ENCODE peak calls at places on chromosomes 1 and 21, in seven cellular contexts. One of them, this sample, is unnamed.

GRCh38 chr1:29426701-29427279 is 190.5 kb downstream of the PTPRU start:
- DNase-seq in stomach: no peak
- DNase-seq in GM06990: no peak
- DNase-seq in ascending aorta: no peak
- DNase-seq in mammary epithelial cell: peak
- DNase-seq in upper lobe of right lung: no peak
- DNase-seq in transverse colon: no peak
- DNase-seq in this sample: no peak

GRCh38 chr1:84692391-84692790 is 2.1 kb upstream of the SSX2IP start:
- DNase-seq in stomach: no peak
- DNase-seq in GM06990: no peak
- DNase-seq in ascending aorta: no peak
- DNase-seq in mammary epithelial cell: no peak
- DNase-seq in upper lobe of right lung: no peak
- DNase-seq in transverse colon: no peak
- DNase-seq in this sample: no peak

GRCh38 chr1:215970406-215970805 is 403.3 kb downstream of the KCTD3 start:
- DNase-seq in stomach: no peak
- DNase-seq in GM06990: no peak
- DNase-seq in ascending aorta: no peak
- DNase-seq in mammary epithelial cell: no peak
- DNase-seq in upper lobe of right lung: no peak
- DNase-seq in transverse colon: no peak
- DNase-seq in this sample: no peak

GRCh38 chr1:186854102-186854501 is 25.4 kb downstream of the PLA2G4A start:
- DNase-seq in stomach: no peak
- DNase-seq in GM06990: no peak
- DNase-seq in ascending aorta: no peak
- DNase-seq in mammary epithelial cell: no peak
- DNase-seq in upper lobe of right lung: no peak
- DNase-seq in transverse colon: no peak
- DNase-seq in this sample: no peak

GRCh38 chr1:110243581-110243980 is 33.5 kb downstream of the KCNC4 start:
- DNase-seq in stomach: no peak
- DNase-seq in GM06990: peak
- DNase-seq in ascending aorta: no peak
- DNase-seq in mammary epithelial cell: peak
- DNase-seq in upper lobe of right lung: no peak
- DNase-seq in transverse colon: no peak
- DNase-seq in this sample: no peak

GRCh38 chr1:200290010-200290685 is 119.7 kb downstream of the ZNF281 start:
- DNase-seq in stomach: no peak
- DNase-seq in GM06990: no peak
- DNase-seq in ascending aorta: no peak
- DNase-seq in mammary epithelial cell: no peak
- DNase-seq in upper lobe of right lung: no peak
- DNase-seq in transverse colon: no peak
- DNase-seq in this sample: no peak

GRCh38 chr21:35904995-35905972 is 155.0 kb downstream of the SETD4 start:
- DNase-seq in stomach: no peak
- DNase-seq in GM06990: no peak
- DNase-seq in ascending aorta: no peak
- DNase-seq in mammary epithelial cell: no peak
- DNase-seq in upper lobe of right lung: peak
- DNase-seq in transverse colon: no peak
- DNase-seq in this sample: peak

GRCh38 chr1:215583185-215583692 is 16.1 kb downstream of the KCTD3 start:
- DNase-seq in stomach: peak
- DNase-seq in GM06990: no peak
- DNase-seq in ascending aorta: no peak
- DNase-seq in mammary epithelial cell: peak
- DNase-seq in upper lobe of right lung: no peak
- DNase-seq in transverse colon: no peak
- DNase-seq in this sample: no peak

GRCh38 chr1:88763649-88764406 is 79.8 kb downstream of the PKN2 start:
- DNase-seq in stomach: no peak
- DNase-seq in GM06990: no peak
- DNase-seq in ascending aorta: no peak
- DNase-seq in mammary epithelial cell: peak
- DNase-seq in upper lobe of right lung: no peak
- DNase-seq in transverse colon: no peak
- DNase-seq in this sample: peak

GRCh38 chr1:33517596-33518250 is 45.3 kb downstream of the ZSCAN20 start:
- DNase-seq in stomach: no peak
- DNase-seq in GM06990: no peak
- DNase-seq in ascending aorta: no peak
- DNase-seq in mammary epithelial cell: no peak
- DNase-seq in upper lobe of right lung: no peak
- DNase-seq in transverse colon: no peak
- DNase-seq in this sample: no peak

GRCh38 chr1:44637590-44638411 is 36.5 kb downstream of the TMEM53 start:
- DNase-seq in stomach: no peak
- DNase-seq in GM06990: no peak
- DNase-seq in ascending aorta: no peak
- DNase-seq in mammary epithelial cell: no peak
- DNase-seq in upper lobe of right lung: no peak
- DNase-seq in transverse colon: no peak
- DNase-seq in this sample: no peak

GRCh38 chr1:44634790-44635189 is 39.5 kb downstream of the TMEM53 start:
- DNase-seq in stomach: no peak
- DNase-seq in GM06990: no peak
- DNase-seq in ascending aorta: no peak
- DNase-seq in mammary epithelial cell: no peak
- DNase-seq in upper lobe of right lung: no peak
- DNase-seq in transverse colon: no peak
- DNase-seq in this sample: no peak

GRCh38 chr1:44636067-44636466 is 38.2 kb downstream of the TMEM53 start:
- DNase-seq in stomach: no peak
- DNase-seq in GM06990: no peak
- DNase-seq in ascending aorta: no peak
- DNase-seq in mammary epithelial cell: no peak
- DNase-seq in upper lobe of right lung: no peak
- DNase-seq in transverse colon: no peak
- DNase-seq in this sample: no peak

GRCh38 chr1:44635439-44635838 is 38.8 kb downstream of the TMEM53 start:
- DNase-seq in stomach: no peak
- DNase-seq in GM06990: no peak
- DNase-seq in ascending aorta: no peak
- DNase-seq in mammary epithelial cell: no peak
- DNase-seq in upper lobe of right lung: no peak
- DNase-seq in transverse colon: no peak
- DNase-seq in this sample: no peak

GRCh38 chr1:44636711-44637589 is 37.3 kb downstream of the TMEM53 start:
- DNase-seq in stomach: no peak
- DNase-seq in GM06990: no peak
- DNase-seq in ascending aorta: no peak
- DNase-seq in mammary epithelial cell: peak
- DNase-seq in upper lobe of right lung: no peak
- DNase-seq in transverse colon: no peak
- DNase-seq in this sample: no peak
- TF ChIP-seq CTCF in stomach: no peak
- TF ChIP-seq CTCF in GM06990: no peak
- TF ChIP-seq CTCF in ascending aorta: no peak
- TF ChIP-seq CTCF in mammary epithelial cell: no peak
- TF ChIP-seq CTCF in upper lobe of right lung: no peak
- TF ChIP-seq CTCF in transverse colon: no peak
- TF ChIP-seq CTCF in this sample: no peak

GRCh38 chr21:45013271-45013841 is 61.0 kb upstream of the ADARB1 start:
- DNase-seq in stomach: no peak
- DNase-seq in GM06990: no peak
- DNase-seq in ascending aorta: peak
- DNase-seq in mammary epithelial cell: no peak
- DNase-seq in upper lobe of right lung: peak
- DNase-seq in transverse colon: no peak
- DNase-seq in this sample: no peak
- H3K4me3 ChIP-seq in stomach: no peak
- H3K4me3 ChIP-seq in GM06990: no peak
- H3K4me3 ChIP-seq in ascending aorta: no peak
- H3K4me3 ChIP-seq in mammary epithelial cell: no peak
- H3K4me3 ChIP-seq in upper lobe of right lung: no peak
- H3K4me3 ChIP-seq in transverse colon: no peak
- H3K4me3 ChIP-seq in this sample: no peak

GRCh38 chr21:41973861-41974751 is 20.3 kb upstream of the C2CD2 start:
- DNase-seq in stomach: peak
- DNase-seq in GM06990: peak
- DNase-seq in ascending aorta: no peak
- DNase-seq in mammary epithelial cell: no peak
- DNase-seq in upper lobe of right lung: no peak
- DNase-seq in transverse colon: no peak
- DNase-seq in this sample: peak
- TF ChIP-seq CTCF in stomach: no peak
- TF ChIP-seq CTCF in GM06990: peak
- TF ChIP-seq CTCF in ascending aorta: peak
- TF ChIP-seq CTCF in mammary epithelial cell: peak
- TF ChIP-seq CTCF in upper lobe of right lung: peak
- TF ChIP-seq CTCF in transverse colon: peak
- TF ChIP-seq CTCF in this sample: peak

DNA sequence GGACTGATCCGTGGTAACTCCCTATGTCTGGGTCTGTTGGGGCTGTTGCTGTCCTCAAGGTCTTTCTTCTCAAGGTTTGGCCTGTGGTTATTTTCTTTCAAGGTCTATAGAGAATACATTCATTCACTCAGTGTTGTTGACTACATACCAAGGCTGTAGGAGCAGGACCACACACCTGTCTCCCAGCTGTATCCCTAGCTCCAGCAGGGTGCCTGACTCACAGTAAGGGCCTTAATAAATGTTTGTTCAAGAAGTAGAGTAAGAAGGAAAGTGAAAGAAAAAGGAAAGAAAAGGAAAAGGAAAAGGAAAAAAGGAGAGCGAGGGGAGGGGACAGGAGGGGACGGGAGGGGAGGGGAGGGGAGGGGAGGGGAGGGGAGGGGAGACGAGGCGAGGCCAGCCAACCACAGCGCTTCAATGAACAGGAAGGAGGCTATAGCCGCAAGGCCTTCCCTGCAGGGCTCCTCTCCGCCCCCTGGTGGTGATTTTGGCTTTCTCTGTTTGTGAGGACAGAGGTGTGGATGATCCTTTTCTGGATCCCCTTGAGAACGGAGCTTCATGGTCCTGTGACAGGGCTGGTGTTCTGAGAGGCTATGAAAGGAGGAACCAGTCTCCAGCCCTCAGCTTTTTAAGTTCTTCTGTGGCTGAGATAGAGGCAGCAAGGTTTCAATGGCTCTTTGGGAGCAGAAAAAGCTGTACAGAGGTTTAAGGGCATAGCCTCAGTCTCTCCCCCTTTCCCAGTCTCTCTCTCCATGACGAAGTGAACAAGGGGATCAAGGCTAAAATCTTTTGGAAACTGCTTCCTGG is 30.6 kb upstream of the LCE5A start:
- DNase-seq in stomach: peak
- DNase-seq in GM06990: no peak
- DNase-seq in ascending aorta: no peak
- DNase-seq in mammary epithelial cell: no peak
- DNase-seq in upper lobe of right lung: peak
- DNase-seq in transverse colon: peak
- DNase-seq in this sample: peak
- H3K4me3 ChIP-seq in stomach: no peak
- H3K4me3 ChIP-seq in GM06990: no peak
- H3K4me3 ChIP-seq in ascending aorta: no peak
- H3K4me3 ChIP-seq in mammary epithelial cell: no peak
- H3K4me3 ChIP-seq in upper lobe of right lung: no peak
- H3K4me3 ChIP-seq in transverse colon: no peak
- H3K4me3 ChIP-seq in this sample: no peak

GRCh38 chr1:235315735-235316134 is 12.2 kb downstream of the ARID4B start:
- DNase-seq in stomach: no peak
- DNase-seq in GM06990: no peak
- DNase-seq in ascending aorta: no peak
- DNase-seq in mammary epithelial cell: no peak
- DNase-seq in upper lobe of right lung: no peak
- DNase-seq in transverse colon: no peak
- DNase-seq in this sample: no peak
- TF ChIP-seq CTCF in stomach: no peak
- TF ChIP-seq CTCF in GM06990: no peak
- TF ChIP-seq CTCF in ascending aorta: no peak
- TF ChIP-seq CTCF in mammary epithelial cell: no peak
- TF ChIP-seq CTCF in upper lobe of right lung: no peak
- TF ChIP-seq CTCF in transverse colon: no peak
- TF ChIP-seq CTCF in this sample: no peak

GRCh38 chr1:203517426-203517974 is 23.5 kb downstream of the OPTC start:
- DNase-seq in stomach: no peak
- DNase-seq in GM06990: no peak
- DNase-seq in ascending aorta: no peak
- DNase-seq in mammary epithelial cell: no peak
- DNase-seq in upper lobe of right lung: no peak
- DNase-seq in transverse colon: no peak
- DNase-seq in this sample: no peak
- H3K4me3 ChIP-seq in stomach: no peak
- H3K4me3 ChIP-seq in GM06990: no peak
- H3K4me3 ChIP-seq in ascending aorta: no peak
- H3K4me3 ChIP-seq in mammary epithelial cell: no peak
- H3K4me3 ChIP-seq in upper lobe of right lung: no peak
- H3K4me3 ChIP-seq in transverse colon: no peak
- H3K4me3 ChIP-seq in this sample: no peak

GRCh38 chr1:82778612-82779011 is 977.9 kb downstream of the ADGRL2 start:
- DNase-seq in stomach: no peak
- DNase-seq in GM06990: no peak
- DNase-seq in ascending aorta: no peak
- DNase-seq in mammary epithelial cell: no peak
- DNase-seq in upper lobe of right lung: no peak
- DNase-seq in transverse colon: no peak
- DNase-seq in this sample: peak

GRCh38 chr1:82777240-82777639 is 976.5 kb downstream of the ADGRL2 start:
- DNase-seq in stomach: no peak
- DNase-seq in GM06990: no peak
- DNase-seq in ascending aorta: no peak
- DNase-seq in mammary epithelial cell: no peak
- DNase-seq in upper lobe of right lung: no peak
- DNase-seq in transverse colon: no peak
- DNase-seq in this sample: no peak

GRCh38 chr1:82775402-82776000 is 974.8 kb downstream of the ADGRL2 start:
- DNase-seq in stomach: no peak
- DNase-seq in GM06990: no peak
- DNase-seq in ascending aorta: no peak
- DNase-seq in mammary epithelial cell: peak
- DNase-seq in upper lobe of right lung: peak
- DNase-seq in transverse colon: peak
- DNase-seq in this sample: peak
- TF ChIP-seq CTCF in stomach: no peak
- TF ChIP-seq CTCF in GM06990: peak
- TF ChIP-seq CTCF in ascending aorta: no peak
- TF ChIP-seq CTCF in mammary epithelial cell: peak
- TF ChIP-seq CTCF in upper lobe of right lung: peak
- TF ChIP-seq CTCF in transverse colon: peak
- TF ChIP-seq CTCF in this sample: peak

This sample was measured in fibroblast of pulmonary artery.